ENCODE peak calls at places on chromosome 15, in nine cellular contexts. A is GM12865, N is WTC11, O is type B pancreatic cell, F is NCI-H1092, E is progenitor cell of endocrine pancreas, I is Kasumi-1, H is amniotic stem cell, J is HTR-8/SVneo. Z is an unnamed sample.

GRCh38 chr15:57769266-57769665 is 62.8 kb downstream of the POLR2M start:
- DNase-seq in O (no peak), F (no peak), A (no peak), J (no peak), H (peak; percentile 81), I (no peak), E (no peak), N (no peak), Z (peak; percentile 80)

GRCh38 chr15:25508369-25509002 is 69.7 kb upstream of the UBE3A start:
- DNase-seq in H (peak; percentile 29), O (no peak), F (peak; percentile 3), I (no peak), A (peak; percentile 12), N (no peak), J (no peak), E (no peak), Z (peak; percentile 21)

GRCh38 chr15:32857732-32858131 is 139.9 kb downstream of the GREM1 start:
- DNase-seq in A (no peak), O (no peak), N (no peak), H (no peak), F (no peak), E (no peak), J (no peak), I (no peak), Z (no peak)

GRCh38 chr15:101203607-101204006 is 48.2 kb downstream of the CHSY1 start:
- DNase-seq in O (no peak), I (no peak), F (no peak), A (no peak), N (no peak), H (no peak), J (no peak), E (no peak), Z (no peak)

GRCh38 chr15:40266828-40267304 is 16.0 kb downstream of the ANKRD63 start:
- DNase-seq in N (no peak), A (no peak), H (peak; percentile 87), O (no peak), I (peak; percentile 55), F (no peak), E (no peak), J (peak; percentile 53), Z (peak; percentile 76)

GRCh38 chr15:58966698-58967097 is 20.8 kb upstream of the RNF111 start:
- DNase-seq in F (no peak), H (no peak), E (no peak), A (no peak), N (no peak), J (no peak), I (no peak), O (no peak), Z (no peak)

GRCh38 chr15:50821476-50821875 is 56.0 kb upstream of the SPPL2A start:
- DNase-seq in F (no peak), A (no peak), E (no peak), H (no peak), N (no peak), O (no peak), I (no peak), J (no peak), Z (no peak)

GRCh38 chr15:38190501-38190900 is 62.1 kb upstream of the SPRED1 start:
- DNase-seq in J (no peak), I (no peak), O (no peak), N (no peak), A (no peak), H (no peak), F (no peak), E (no peak), Z (no peak)

GRCh38 chr15:58487041-58487723 is 55.4 kb downstream of the LIPC start:
- DNase-seq in J (no peak), N (no peak), O (no peak), H (no peak), A (no peak), I (no peak), E (no peak), F (no peak), Z (no peak)